ENCODE peak calls at places on chromosomes 1 and 21, in six cellular contexts. One of them, this sample, is unnamed.

GRCh38 chr1:183279835-183280234 is 93.8 kb downstream of the LAMC2 start:
- DNase-seq in H1: no peak
- DNase-seq in cardiac fibroblast: peak; percentile 98
- DNase-seq in endodermal cell: no peak
- DNase-seq in tibial nerve: no peak
- DNase-seq in upper lobe of right lung: peak; percentile 83
- DNase-seq in this sample: peak; percentile 94

GRCh38 chr1:181416268-181416855 is 67.0 kb upstream of the CACNA1E start:
- DNase-seq in H1: no peak
- DNase-seq in cardiac fibroblast: no peak
- DNase-seq in endodermal cell: no peak
- DNase-seq in tibial nerve: no peak
- DNase-seq in upper lobe of right lung: no peak
- DNase-seq in this sample: no peak

GRCh38 chr1:183567584-183567983 is 22.7 kb downstream of the NCF2 start:
- DNase-seq in H1: no peak
- DNase-seq in cardiac fibroblast: peak; percentile 51
- DNase-seq in endodermal cell: peak; percentile 42
- DNase-seq in tibial nerve: peak; percentile 40
- DNase-seq in upper lobe of right lung: peak; percentile 81
- DNase-seq in this sample: peak; percentile 36

GRCh38 chr1:212432163-212432705 is 486 bp upstream of the NENF start:
- DNase-seq in H1: no peak
- DNase-seq in cardiac fibroblast: peak; percentile 19
- DNase-seq in endodermal cell: no peak
- DNase-seq in tibial nerve: no peak
- DNase-seq in upper lobe of right lung: no peak
- DNase-seq in this sample: peak; percentile 16

GRCh38 chr1:8165595-8166360 is 139.7 kb upstream of the ERRFI1 start:
- DNase-seq in H1: no peak
- DNase-seq in cardiac fibroblast: no peak
- DNase-seq in endodermal cell: peak; percentile 86
- DNase-seq in tibial nerve: no peak
- DNase-seq in upper lobe of right lung: no peak
- DNase-seq in this sample: no peak

GRCh38 chr1:31227891-31228290 is 11.8 kb downstream of the NKAIN1 start:
- DNase-seq in H1: no peak
- DNase-seq in cardiac fibroblast: no peak
- DNase-seq in endodermal cell: no peak
- DNase-seq in tibial nerve: no peak
- DNase-seq in upper lobe of right lung: no peak
- DNase-seq in this sample: no peak

GRCh38 chr21:41482321-41482720 is 25.6 kb downstream of the TMPRSS2 start:
- DNase-seq in H1: no peak
- DNase-seq in cardiac fibroblast: no peak
- DNase-seq in endodermal cell: no peak
- DNase-seq in tibial nerve: no peak
- DNase-seq in upper lobe of right lung: no peak
- DNase-seq in this sample: peak; percentile 18

GRCh38 chr1:117678246-117678977 is 72.6 kb downstream of the TENT5C start:
- DNase-seq in H1: no peak
- DNase-seq in cardiac fibroblast: no peak
- DNase-seq in endodermal cell: no peak
- DNase-seq in tibial nerve: no peak
- DNase-seq in upper lobe of right lung: no peak
- DNase-seq in this sample: peak; percentile 28

GRCh38 chr1:235858784-235859183 is 7.9 kb downstream of the LYST start:
- DNase-seq in H1: no peak
- DNase-seq in cardiac fibroblast: peak; percentile 18
- DNase-seq in endodermal cell: no peak
- DNase-seq in tibial nerve: no peak
- DNase-seq in upper lobe of right lung: no peak
- DNase-seq in this sample: no peak

GRCh38 chr1:5814046-5814619 is 178.1 kb downstream of the NPHP4 start:
- DNase-seq in H1: no peak
- DNase-seq in cardiac fibroblast: no peak
- DNase-seq in endodermal cell: no peak
- DNase-seq in tibial nerve: no peak
- DNase-seq in upper lobe of right lung: peak; percentile 41
- DNase-seq in this sample: no peak

GRCh38 chr1:97082160-97082848 is 360.7 kb downstream of the PTBP2 start:
- DNase-seq in H1: no peak
- DNase-seq in cardiac fibroblast: no peak
- DNase-seq in endodermal cell: no peak
- DNase-seq in tibial nerve: no peak
- DNase-seq in upper lobe of right lung: no peak
- DNase-seq in this sample: no peak
- H3K4me3 ChIP-seq in H1: no peak overlapping the region
- H3K4me3 ChIP-seq in cardiac fibroblast: no peak overlapping the region
- H3K4me3 ChIP-seq in endodermal cell: no peak overlapping the region
- H3K4me3 ChIP-seq in tibial nerve: no peak overlapping the region
- H3K4me3 ChIP-seq in upper lobe of right lung: no peak overlapping the region
- H3K4me3 ChIP-seq in this sample: no peak overlapping the region

GRCh38 chr1:36703526-36704208 is 221.0 kb upstream of the CSF3R start:
- DNase-seq in H1: peak; percentile 95
- DNase-seq in cardiac fibroblast: peak; percentile 53
- DNase-seq in endodermal cell: peak; percentile 97
- DNase-seq in tibial nerve: peak; percentile 68
- DNase-seq in upper lobe of right lung: peak; percentile 89
- DNase-seq in this sample: peak; percentile 55
- TF ChIP-seq CTCF in H1: peak; percentile 96
- TF ChIP-seq CTCF in cardiac fibroblast: peak; percentile 84
- TF ChIP-seq CTCF in endodermal cell: peak; percentile 96
- TF ChIP-seq CTCF in tibial nerve: peak; percentile 83
- TF ChIP-seq CTCF in upper lobe of right lung: peak; percentile 80
- TF ChIP-seq CTCF in this sample: peak; percentile 84

GRCh38 chr1:150612014-150612345 is 17.4 kb downstream of the ENSA start:
- DNase-seq in H1: no peak
- DNase-seq in cardiac fibroblast: no peak
- DNase-seq in endodermal cell: no peak
- DNase-seq in tibial nerve: no peak
- DNase-seq in upper lobe of right lung: no peak
- DNase-seq in this sample: no peak
- H3K4me3 ChIP-seq in H1: no peak overlapping the region
- H3K4me3 ChIP-seq in cardiac fibroblast: no peak overlapping the region
- H3K4me3 ChIP-seq in endodermal cell: no peak overlapping the region
- H3K4me3 ChIP-seq in tibial nerve: no peak overlapping the region
- H3K4me3 ChIP-seq in upper lobe of right lung: peak overlapping the region; percentile 15
- H3K4me3 ChIP-seq in this sample: no peak overlapping the region

GRCh38 chr1:34929853-34930701 is 627 bp upstream of the DLGAP3 start:
- DNase-seq in H1: peak; percentile 81
- DNase-seq in cardiac fibroblast: no peak
- DNase-seq in endodermal cell: peak; percentile 84
- DNase-seq in tibial nerve: no peak
- DNase-seq in upper lobe of right lung: no peak
- DNase-seq in this sample: no peak
- TF ChIP-seq CTCF in H1: no peak
- TF ChIP-seq CTCF in cardiac fibroblast: no peak
- TF ChIP-seq CTCF in endodermal cell: no peak
- TF ChIP-seq CTCF in tibial nerve: no peak
- TF ChIP-seq CTCF in upper lobe of right lung: no peak
- TF ChIP-seq CTCF in this sample: no peak

GRCh38 chr1:236980673-236981072 is 23.6 kb downstream of the MT1HL1 start:
- DNase-seq in H1: no peak
- DNase-seq in cardiac fibroblast: no peak
- DNase-seq in endodermal cell: peak; percentile 0
- DNase-seq in tibial nerve: no peak
- DNase-seq in upper lobe of right lung: no peak
- DNase-seq in this sample: no peak

GRCh38 chr1:236978740-236979139 is 25.5 kb downstream of the MT1HL1 start:
- DNase-seq in H1: no peak
- DNase-seq in cardiac fibroblast: no peak
- DNase-seq in endodermal cell: peak; percentile 17
- DNase-seq in tibial nerve: no peak
- DNase-seq in upper lobe of right lung: no peak
- DNase-seq in this sample: no peak

GRCh38 chr1:236979149-236979890 is 24.9 kb downstream of the MT1HL1 start:
- DNase-seq in H1: no peak
- DNase-seq in cardiac fibroblast: no peak
- DNase-seq in endodermal cell: peak; percentile 17
- DNase-seq in tibial nerve: no peak
- DNase-seq in upper lobe of right lung: no peak
- DNase-seq in this sample: no peak

DNA sequence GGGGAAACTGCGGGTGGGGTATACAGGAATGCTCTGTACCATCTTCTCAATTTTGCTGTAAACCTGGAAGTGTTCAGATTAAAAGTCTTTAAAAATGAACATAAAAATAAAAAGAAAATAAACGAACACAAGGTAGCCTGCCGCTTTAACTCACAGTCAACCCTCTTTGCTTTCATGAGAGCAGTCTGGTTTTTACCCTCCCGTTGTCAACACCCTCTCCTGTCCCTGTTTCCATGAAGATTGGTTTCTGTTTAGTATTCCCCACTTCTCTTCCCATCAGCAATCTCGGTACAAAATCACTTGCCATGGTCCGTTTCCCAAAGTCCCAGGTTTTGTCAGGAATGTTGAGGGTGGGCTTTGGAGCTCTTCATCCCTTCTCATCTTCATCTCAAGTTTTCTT is 28.8 kb downstream of the MT1HL1 start:
- DNase-seq in H1: no peak
- DNase-seq in cardiac fibroblast: no peak
- DNase-seq in endodermal cell: no peak
- DNase-seq in tibial nerve: no peak
- DNase-seq in upper lobe of right lung: no peak
- DNase-seq in this sample: no peak
- H3K4me3 ChIP-seq in H1: no peak overlapping the region
- H3K4me3 ChIP-seq in cardiac fibroblast: no peak overlapping the region
- H3K4me3 ChIP-seq in endodermal cell: no peak overlapping the region
- H3K4me3 ChIP-seq in tibial nerve: no peak overlapping the region
- H3K4me3 ChIP-seq in upper lobe of right lung: no peak overlapping the region
- H3K4me3 ChIP-seq in this sample: no peak overlapping the region

This sample was measured in fibroblast of the aortic adventitia.